ENCODE peak calls at places on chromosomes 12 and 14, in five cellular contexts. Y is stomach, O is H1, K is astrocyte, X is pancreas. J is an unnamed sample.

GRCh38 chr14:101579372-101580080 is 18.2 kb downstream of the DIO3 start:
- DNase-seq in K (no peak), O (no peak), X (no peak), Y (no peak), J (no peak)

GRCh38 chr12:5047094-5047493 is 3.4 kb downstream of the KCNA5 start:
- DNase-seq in Y (no peak), X (no peak), K (no peak), O (no peak), J (no peak)

GRCh38 chr12:3863756-3864155 is 9.4 kb downstream of the PARP11 start:
- DNase-seq in O (no peak), X (no peak), Y (no peak), K (no peak), J (no peak)

GRCh38 chr14:94373708-94374107 is 14.7 kb downstream of the SERPINA1 start:
- DNase-seq in Y (no peak), X (no peak), O (no peak), K (peak), J (peak)

GRCh38 chr14:102957222-102957621 is 34.8 kb downstream of the AMN start:
- DNase-seq in Y (no peak), X (no peak), K (peak), O (no peak), J (peak)

GRCh38 chr14:103103461-103104388 is 9.2 kb downstream of the EXOC3L4 start:
- DNase-seq in X (peak), O (no peak), Y (peak), K (no peak), J (peak)

GRCh38 chr14:22471545-22472121 is 117.4 kb downstream of the DAD1 start:
- DNase-seq in Y (peak), X (peak), K (peak), O (peak), J (peak)

GRCh38 chr12:6316921-6317692 is 6.6 kb downstream of the PLEKHG6 start:
- DNase-seq in Y (no peak), O (no peak), X (no peak), K (no peak), J (no peak)

GRCh38 chr12:119528241-119528640 is 65.3 kb upstream of the TMEM233 start:
- DNase-seq in O (no peak), K (no peak), Y (no peak), X (no peak), J (peak)

GRCh38 chr12:105289114-105289904 is 41.2 kb upstream of the C12orf75 start:
- DNase-seq in X (no peak), Y (no peak), O (no peak), K (peak), J (peak)

GRCh38 chr14:61860294-61860918 is 98.2 kb downstream of the SNAPC1 start:
- DNase-seq in K (peak), X (peak), Y (peak), O (no peak), J (peak)

GRCh38 chr12:121767525-121768016 is 25.9 kb downstream of the RHOF start:
- DNase-seq in O (no peak), X (no peak), Y (no peak), K (peak), J (peak)

GRCh38 chr14:40394634-40395340 is 962.6 kb upstream of the FBXO33 start:
- DNase-seq in X (no peak), K (peak), O (no peak), Y (no peak), J (peak)

GRCh38 chr12:115402443-115403170 is 718.6 kb upstream of the TBX3 start:
- DNase-seq in Y (no peak), O (no peak), X (no peak), K (peak), J (peak)

GRCh38 chr14:92589213-92589852 is 75.8 kb downstream of the RIN3 start:
- DNase-seq in O (no peak), X (no peak), K (no peak), Y (no peak), J (peak)

GRCh38 chr14:35879654-35880249 is 53.6 kb downstream of the BRMS1L start:
- DNase-seq in X (no peak), K (peak), Y (no peak), O (no peak), J (peak)

GRCh38 chr14:106843951-106844483 is 1317.6 kb downstream of the TMEM121 start:
- DNase-seq in X (peak), O (no peak), Y (peak), K (no peak), J (peak)

GRCh38 chr12:74365178-74365964 is 172.3 kb upstream of the ATXN7L3B start:
- DNase-seq in X (peak), O (no peak), K (peak), Y (no peak), J (peak)

GRCh38 chr14:84228702-84229101 is 1301.2 kb upstream of the FLRT2 start:
- DNase-seq in Y (no peak), X (no peak), K (no peak), O (no peak), J (peak)

GRCh38 chr12:52685406-52685890 is 5.2 kb upstream of the KRT1 start:
- DNase-seq in Y (no peak), K (no peak), X (no peak), O (no peak), J (no peak)

GRCh38 chr14:32038876-32039275 is 38.2 kb upstream of the ARHGAP5 start:
- DNase-seq in O (no peak), K (peak), X (no peak), Y (no peak), J (peak)

GRCh38 chr14:102316048-102316745 is 3.3 kb upstream of the ZNF839 start:
- DNase-seq in Y (no peak), O (no peak), X (peak), K (peak), J (peak)

GRCh38 chr12:86698581-86698980 is 442.4 kb upstream of the MGAT4C start:
- DNase-seq in Y (no peak), X (no peak), K (peak), O (no peak), J (peak)

GRCh38 chr14:89137514-89138163 is 279.4 kb downstream of the FOXN3 start:
- DNase-seq in X (peak), Y (peak), K (peak), O (no peak), J (peak)

GRCh38 chr12:28242129-28242887 is 52.1 kb downstream of the CCDC91 start:
- DNase-seq in Y (no peak), O (no peak), K (no peak), X (no peak), J (no peak)

GRCh38 chr14:23047042-23047634 is 5.1 kb downstream of the PSMB11 start:
- DNase-seq in O (no peak), K (no peak), Y (no peak), X (no peak), J (no peak)

GRCh38 chr14:29236848-29237247 is 470.3 kb downstream of the FOXG1 start:
- DNase-seq in O (no peak), X (no peak), K (peak), Y (no peak), J (peak)

GRCh38 chr12:106081606-106082005 is 57.1 kb downstream of the NUAK1 start:
- DNase-seq in K (peak), Y (no peak), X (no peak), O (no peak), J (no peak)

GRCh38 chr14:69181491-69181890 is 9.8 kb upstream of the EXD2 start:
- DNase-seq in O (no peak), X (no peak), Y (no peak), K (no peak), J (peak)

GRCh38 chr12:105922670-105923102 is 216.1 kb downstream of the NUAK1 start:
- DNase-seq in X (no peak), Y (no peak), K (peak), O (no peak), J (peak)

GRCh38 chr12:67070307-67070600 is 198.9 kb upstream of the CAND1 start:
- DNase-seq in Y (no peak), O (no peak), X (no peak), K (no peak), J (no peak)

GRCh38 chr12:26845057-26845666 is 12.2 kb upstream of the ITPR2 start:
- DNase-seq in Y (peak), O (no peak), K (no peak), X (peak), J (peak)

GRCh38 chr14:69346710-69347109 is 51.4 kb downstream of the ERH start:
- DNase-seq in K (no peak), Y (peak), O (peak), X (peak), J (no peak)

GRCh38 chr12:95004610-95005009 is 1.1 kb upstream of the NDUFA12 start:
- DNase-seq in O (no peak), Y (no peak), K (no peak), X (no peak), J (peak)

GRCh38 chr12:1934068-1934467 is 15.6 kb upstream of the CACNA2D4 start:
- DNase-seq in O (no peak), K (no peak), Y (no peak), X (no peak), J (no peak)

GRCh38 chr12:1935242-1935641 is 16.8 kb upstream of the CACNA2D4 start:
- DNase-seq in O (no peak), X (no peak), K (no peak), Y (no peak), J (no peak)

GRCh38 chr12:1932264-1932777 is 13.9 kb upstream of the CACNA2D4 start:
- DNase-seq in K (peak), X (no peak), Y (peak), O (no peak), J (peak)

GRCh38 chr12:1934831-1935230 is 16.4 kb upstream of the CACNA2D4 start:
- DNase-seq in X (no peak), K (no peak), Y (no peak), O (no peak), J (no peak)

GRCh38 chr12:1933342-1933992 is 15.0 kb upstream of the CACNA2D4 start:
- DNase-seq in K (peak), X (no peak), Y (peak), O (no peak), J (peak)
- TF ChIP-seq CTCF in K (no peak), X (no peak), Y (no peak), O (peak), J (no peak)

DNA sequence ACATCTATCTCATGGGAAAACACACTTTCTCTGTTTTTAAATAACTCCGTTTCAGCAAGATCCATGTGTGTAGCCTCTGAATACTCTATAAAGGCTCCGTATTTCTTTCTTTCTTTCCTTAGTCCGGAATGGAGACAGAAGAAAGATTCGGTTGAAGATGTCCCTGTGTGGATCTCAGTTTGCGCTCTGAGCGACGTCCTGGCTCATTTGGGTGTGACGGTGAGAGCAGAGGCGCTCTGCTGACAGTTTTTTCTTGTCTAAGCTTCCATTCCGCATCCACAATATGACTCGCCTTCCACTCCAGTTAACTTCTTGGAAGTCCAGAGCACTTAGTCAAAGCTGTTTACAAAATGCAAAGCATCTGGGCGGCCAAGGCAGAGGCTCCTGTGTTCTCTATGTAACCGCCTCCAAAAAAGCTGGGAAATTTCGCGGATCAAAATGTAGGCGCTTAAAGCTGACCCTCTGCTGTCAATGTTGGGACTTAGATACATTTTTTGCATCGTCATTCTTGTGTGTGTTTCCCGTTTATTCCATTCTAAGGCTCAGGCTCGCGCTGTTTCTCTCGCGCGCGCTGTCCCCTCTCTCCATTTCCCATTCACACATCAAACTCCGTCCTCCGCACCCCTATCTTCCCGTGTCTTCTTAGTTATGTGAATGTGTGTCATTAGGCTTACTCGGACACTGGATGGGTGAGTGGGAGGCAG is 910 bp upstream of the FLRT2 start:
- DNase-seq in O (no peak), X (peak), K (peak), Y (no peak), J (peak)
- TF ChIP-seq CTCF in O (no peak), X (no peak), K (no peak), Y (no peak), J (no peak)

GRCh38 chr12:14366211-14366762 is 805 bp downstream of the ATF7IP start:
- DNase-seq in Y (no peak), X (no peak), O (no peak), K (peak), J (peak)
- TF ChIP-seq CTCF in Y (no peak), X (no peak), O (no peak), K (no peak), J (peak)

GRCh38 chr12:58832920-58833319 is 87.4 kb downstream of the LRIG3 start:
- DNase-seq in K (no peak), X (no peak), Y (no peak), O (no peak), J (no peak)

DNA sequence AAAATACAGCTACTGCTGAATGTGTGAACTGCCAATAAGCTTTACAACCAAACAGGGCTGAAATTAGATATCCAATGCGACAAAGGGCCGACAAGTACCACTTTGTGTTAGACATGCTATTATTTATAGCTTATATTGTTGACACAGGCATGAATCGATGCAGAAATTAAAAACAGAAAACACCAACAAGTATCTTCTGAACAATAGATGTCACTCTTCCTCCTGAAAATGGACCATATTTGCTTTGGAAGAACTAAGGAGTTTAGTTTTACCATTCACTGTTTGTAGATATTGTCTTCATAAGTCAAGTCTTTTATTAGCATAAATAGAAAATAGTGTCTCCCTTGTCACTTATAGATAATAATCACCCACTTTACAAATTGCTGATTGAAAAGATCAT is 86.5 kb downstream of the LRIG3 start:
- DNase-seq in Y (no peak), X (no peak), K (no peak), O (no peak), J (peak)
- TF ChIP-seq CTCF in Y (no peak), X (no peak), K (no peak), O (no peak), J (no peak)

GRCh38 chr14:50311974-50312733 is at the start of the genes DMAC2L and L2HGDH:
- DNase-seq in X (peak), O (peak), Y (peak), K (peak), J (peak)

GRCh38 chr14:50308363-50308762 is 3.7 kb downstream of the L2HGDH start:
- DNase-seq in K (no peak), Y (no peak), X (no peak), O (no peak), J (no peak)

GRCh38 chr14:50312734-50313054 is 570 bp downstream of the DMAC2L start:
- DNase-seq in K (no peak), X (no peak), O (no peak), Y (no peak), J (peak)

GRCh38 chr14:50310445-50310844 is 1.6 kb downstream of the L2HGDH start:
- DNase-seq in K (no peak), O (no peak), X (no peak), Y (no peak), J (no peak)

DNA sequence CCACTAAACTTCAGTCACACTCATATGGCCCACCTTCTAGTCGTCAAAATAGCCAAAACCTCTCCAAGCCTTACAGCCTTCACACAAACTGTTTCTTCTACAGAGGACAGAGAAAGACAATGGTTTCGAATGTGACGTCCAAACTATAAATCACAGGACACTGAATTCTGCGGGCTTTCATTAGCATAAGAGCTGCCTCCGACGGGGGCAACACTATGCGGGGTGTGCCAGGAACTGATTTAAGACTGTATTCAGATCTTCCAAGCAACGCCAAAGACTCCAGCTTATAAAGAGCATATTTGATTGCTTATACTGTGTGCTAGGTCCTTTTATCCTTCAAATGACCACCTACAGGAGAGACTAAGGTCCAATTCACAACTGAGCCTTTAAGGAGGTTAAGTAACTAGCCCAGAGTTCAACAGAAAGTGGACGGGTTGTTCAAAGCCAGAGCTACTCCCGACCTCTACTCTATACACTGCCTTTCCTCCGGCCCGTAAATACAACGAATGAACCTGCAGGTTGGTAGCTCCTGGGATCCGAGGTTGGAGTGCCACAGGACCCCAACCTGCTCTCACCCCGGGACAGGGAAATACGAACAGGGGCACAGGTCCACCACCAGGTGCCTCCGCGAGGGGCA is 574 bp downstream of the L2HGDH start:
- DNase-seq in Y (no peak), O (no peak), K (no peak), X (no peak), J (no peak)
- TF ChIP-seq CTCF in Y (no peak), O (no peak), K (peak), X (no peak), J (peak)

DNA sequence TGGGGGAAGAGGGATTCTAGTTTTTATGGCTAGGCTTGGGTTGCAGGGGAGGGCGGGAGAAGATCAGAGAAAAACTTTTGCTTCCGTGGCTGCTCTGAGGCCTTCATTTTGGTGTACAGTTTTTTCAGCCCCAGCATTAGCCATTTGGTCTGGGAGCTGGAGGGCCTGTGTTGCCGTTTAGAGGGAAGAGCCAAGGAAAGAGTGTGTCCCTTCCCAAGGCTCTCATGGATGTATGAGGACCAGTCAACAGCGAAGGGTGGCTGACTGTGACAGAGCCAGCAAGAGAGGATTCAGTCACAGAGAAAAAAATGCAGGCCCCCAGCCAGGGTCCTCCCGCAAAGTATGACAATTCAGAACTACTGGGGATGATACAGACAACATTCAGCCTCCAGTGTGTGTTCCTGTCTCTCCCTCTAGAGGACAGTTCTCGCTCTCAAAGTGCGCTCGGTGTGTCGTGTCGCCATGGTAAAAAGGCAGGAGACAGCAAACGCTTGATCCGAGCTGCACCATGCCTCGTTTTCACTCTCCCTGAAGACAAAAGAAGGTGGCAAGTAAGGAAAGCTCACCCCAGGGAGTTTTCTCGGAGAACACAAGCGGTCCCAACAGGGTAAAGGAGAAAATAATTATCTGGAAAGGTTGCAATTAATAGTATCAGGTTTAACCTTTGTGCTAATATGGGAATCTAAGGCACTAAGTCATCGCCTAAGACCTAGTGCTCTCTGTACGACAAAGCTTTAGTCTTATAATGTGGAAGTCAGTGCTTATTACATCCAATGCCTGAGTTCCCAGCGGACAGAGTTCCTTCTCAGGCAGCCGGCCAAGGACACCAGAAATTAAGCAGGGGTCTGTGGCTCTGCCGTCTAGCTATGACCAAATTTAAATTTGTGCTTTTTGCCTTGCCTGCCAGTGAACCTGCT is 157.3 kb upstream of the PLXNC1 start:
- DNase-seq in O (peak), K (peak), Y (no peak), X (no peak), J (peak)
- TF ChIP-seq CTCF in O (peak), K (peak), Y (no peak), X (no peak), J (peak)

GRCh38 chr12:45421736-45422135 is 205.8 kb downstream of the ANO6 start:
- DNase-seq in Y (no peak), X (no peak), K (no peak), O (no peak), J (no peak)
- TF ChIP-seq CTCF in Y (no peak), X (no peak), K (no peak), O (no peak), J (no peak)

DNA sequence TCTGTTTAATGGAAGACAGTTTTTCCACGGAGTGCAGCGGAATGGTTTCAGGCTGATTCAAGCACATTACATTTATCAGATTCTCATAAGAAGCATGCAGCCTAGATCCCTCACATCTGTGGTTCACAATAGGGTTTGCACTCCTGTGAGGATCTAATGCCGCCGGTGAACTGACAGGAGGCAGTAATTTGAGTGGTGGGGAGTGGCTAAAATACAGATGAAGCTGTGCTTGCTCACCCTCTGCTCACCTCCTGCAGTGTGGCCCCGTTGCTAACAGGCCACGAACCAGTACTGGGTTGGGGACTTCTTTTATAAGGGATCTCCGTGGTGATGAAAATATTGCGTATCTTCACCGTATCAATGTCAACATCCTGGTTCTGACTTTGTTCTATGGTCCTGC is 107.8 kb downstream of the OTX2 start:
- DNase-seq in X (no peak), Y (no peak), K (no peak), O (no peak), J (no peak)
- TF ChIP-seq CTCF in X (no peak), Y (no peak), K (no peak), O (no peak), J (no peak)

J was measured in fibroblast of mammary gland.